ENCODE peak calls at places on chromosomes 5 and 9, in four cellular contexts. N is CD4-positive, CD25-positive, alpha-beta regulatory T cell; X is CD8-positive, alpha-beta memory T cell; V is hepatocyte. P is an unnamed sample. For H3K36me3 and H3K9me3, the result is how much of the 10 kb centered on the place peaks cover.

GRCh38 chr9:33787839-33788238 is 7.5 kb upstream of the PRSS3 start:
- DNase-seq in N (no peak), X (no peak), V (no peak), P (no peak)

GRCh38 chr9:81851340-81851739 is 76.9 kb upstream of the SPATA31D4 start:
- DNase-seq in V (no peak), N (no peak), X (no peak), P (no peak)

GRCh38 chr5:14172149-14172795 is 29.1 kb downstream of the TRIO start:
- DNase-seq in X (no peak), N (peak), V (no peak), P (no peak)

GRCh38 chr9:109117856-109118801 is 1.6 kb downstream of the TMEM245 start:
- DNase-seq in X (peak), V (peak), N (peak), P (no peak)

GRCh38 chr9:128723352-128723865 is 518 bp downstream of the ZDHHC12 start:
- DNase-seq in V (no peak), X (no peak), N (no peak), P (no peak)

GRCh38 chr5:89916131-89916530 is 493.4 kb downstream of the CETN3 start:
- DNase-seq in N (no peak), X (no peak), V (no peak), P (no peak)

GRCh38 chr5:73722224-73722623 is 96.2 kb downstream of the ARHGEF28 start:
- DNase-seq in N (no peak), X (no peak), V (no peak), P (no peak)

GRCh38 chr5:139636975-139637408 is 11.2 kb upstream of the CXXC5 start:
- DNase-seq in V (peak), N (peak), X (peak), P (no peak)

GRCh38 chr5:133682496-133682895 is 70.2 kb upstream of the FSTL4 start:
- DNase-seq in X (no peak), V (no peak), N (no peak), P (no peak)

GRCh38 chr5:172642511-172642910 is 1.4 kb downstream of the NEURL1B start:
- DNase-seq in X (no peak), N (no peak), V (no peak), P (no peak)

GRCh38 chr5:81898403-81898802 is 73.4 kb upstream of the ATG10 start:
- DNase-seq in X (no peak), N (no peak), V (no peak), P (no peak)

GRCh38 chr9:71071633-71072032 is 49.8 kb downstream of the TRPM3 start:
- DNase-seq in X (no peak), N (no peak), V (no peak), P (no peak)

GRCh38 chr5:123421773-123422172 is 1.4 kb downstream of the CEP120 start:
- DNase-seq in X (no peak), N (no peak), V (no peak), P (no peak)

GRCh38 chr5:172140120-172140519 is 47.9 kb downstream of the STK10 start:
- DNase-seq in N (no peak), X (no peak), V (no peak), P (no peak)

GRCh38 chr5:141668601-141669265 is 13.3 kb downstream of the ARAP3 start:
- DNase-seq in N (no peak), X (no peak), V (no peak), P (no peak)

GRCh38 chr5:100889165-100889564 is 13.9 kb downstream of the ST8SIA4 start:
- DNase-seq in V (no peak), N (peak), X (peak), P (peak)
- H3K4me3 ChIP-seq in V (no peak), N (peak), X (no peak), P (no peak)

DNA sequence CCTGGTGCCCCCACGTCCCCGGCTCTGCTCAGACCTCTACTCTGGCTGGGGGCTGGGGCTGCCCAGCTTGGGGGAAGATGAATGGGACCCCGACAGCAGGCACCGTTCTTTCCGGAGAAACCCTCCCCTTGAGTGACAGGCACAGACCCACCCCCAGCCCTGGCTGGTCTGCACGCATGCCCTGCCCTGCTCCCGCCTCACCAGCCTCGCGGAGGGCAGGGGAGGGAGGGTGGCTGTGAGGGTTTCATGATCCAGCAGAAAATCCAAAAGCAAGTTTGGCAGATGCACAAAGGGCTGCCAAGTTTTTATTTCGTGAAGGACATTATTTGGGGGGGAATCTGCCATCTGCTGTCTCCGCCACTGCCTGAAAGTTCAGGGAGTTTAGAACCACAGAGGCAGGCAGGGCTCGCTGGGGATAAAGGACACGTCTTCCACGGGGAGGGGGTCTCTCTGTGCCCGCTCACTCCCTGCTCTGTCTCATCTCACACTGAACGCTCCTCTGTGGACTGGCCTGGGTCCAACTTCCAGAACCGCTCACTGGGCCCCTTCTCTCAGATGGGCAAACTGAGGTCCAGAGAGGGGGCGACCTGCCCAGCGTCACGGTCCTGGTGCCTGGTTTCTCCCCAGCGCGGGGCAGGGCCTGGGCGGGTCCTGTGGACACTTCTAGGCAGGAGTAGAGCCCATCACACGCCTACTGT is 92.9 kb downstream of the RXRA start:
- DNase-seq in N (no peak), X (no peak), V (no peak), P (no peak)
- H3K36me3 ChIP-seq in N (under half), X (under half), V (under half), P (under half)

GRCh38 chr5:150895431-150896428 is 9.1 kb downstream of the ZNF300 start:
- DNase-seq in V (no peak), N (no peak), X (no peak), P (no peak)
- H3K9me3 ChIP-seq in V (half or more), N (half or more), X (half or more), P (under half)

GRCh38 chr5:155727512-155728145 is 599.3 kb upstream of the SGCD start:
- DNase-seq in N (no peak), X (no peak), V (peak), P (no peak)
- H3K4me3 ChIP-seq in N (no peak), X (no peak), V (peak), P (no peak)